ENCODE peak calls at places on chromosomes 5 and 9, in six cellular contexts. Z is ascending aorta, N is activated T-cell treated with anti-CD3 and anti-CD28 coated beads for 24 hours, T is T-helper 1 cell, H is ELR, K is NCI-H460. E is an unnamed sample.

GRCh38 chr9:72557549-72557948 is 36.1 kb downstream of the TMC1 start:
- DNase-seq in Z (no peak), T (no peak), K (peak; percentile 64), N (peak; percentile 48), H (peak; percentile 99), E (peak; percentile 98)

GRCh38 chr5:29089591-29090141 is 2051.3 kb upstream of the CDH9 start:
- DNase-seq in N (no peak), K (no peak), H (no peak), Z (no peak), T (no peak), E (no peak)

GRCh38 chr9:106878943-106879916 is 16.3 kb downstream of the ZNF462 start:
- DNase-seq in T (no peak), H (peak; percentile 80), N (no peak), Z (no peak), K (no peak), E (peak; percentile 70)

GRCh38 chr9:108933231-108933630 is 693 bp downstream of the ELP1 start:
- DNase-seq in Z (no peak), N (no peak), T (no peak), K (no peak), H (peak; percentile 49), E (peak; percentile 30)

GRCh38 chr5:158880514-158881001 is 219.2 kb downstream of the EBF1 start:
- DNase-seq in N (no peak), H (no peak), T (no peak), Z (no peak), K (no peak), E (peak; percentile 15)

GRCh38 chr9:79731483-79731882 is 159.7 kb downstream of the TLE4 start:
- DNase-seq in H (no peak), Z (no peak), K (no peak), T (no peak), N (no peak), E (peak; percentile 33)

GRCh38 chr5:140358738-140359310 is 1.2 kb upstream of the SLC4A9 start:
- DNase-seq in T (no peak), K (peak; percentile 20), H (peak; percentile 78), N (no peak), Z (no peak), E (peak; percentile 46)

GRCh38 chr9:95459218-95459617 is 57.6 kb downstream of the PTCH1 start:
- DNase-seq in N (no peak), K (no peak), H (no peak), Z (no peak), T (no peak), E (no peak)

GRCh38 chr5:148725675-148726074 is 71.3 kb upstream of the HTR4 start:
- DNase-seq in Z (no peak), T (no peak), H (no peak), K (no peak), N (no peak), E (no peak)

GRCh38 chr5:140576776-140577201 is 12.2 kb downstream of the SLC35A4 start:
- DNase-seq in Z (no peak), H (no peak), K (no peak), T (no peak), N (no peak), E (no peak)

GRCh38 chr9:113876806-113877236 is 712 bp downstream of the ZNF618 start:
- DNase-seq in T (no peak), K (no peak), Z (no peak), N (no peak), H (peak; percentile 71), E (no peak)

GRCh38 chr5:129074903-129075302 is 19.6 kb upstream of the ISOC1 start:
- DNase-seq in H (peak; percentile 15), Z (no peak), N (no peak), T (no peak), K (no peak), E (no peak)

GRCh38 chr9:75186767-75187380 is 98.6 kb downstream of the OSTF1 start:
- DNase-seq in N (no peak), Z (no peak), T (no peak), K (peak; percentile 17), H (peak; percentile 47), E (peak; percentile 35)

GRCh38 chr5:64506567-64507321 is 929 bp downstream of the RGS7BP start:
- DNase-seq in N (no peak), K (no peak), Z (no peak), H (no peak), T (no peak), E (no peak)

GRCh38 chr5:21244982-21245381 is 1257.0 kb upstream of the CDH18 start:
- DNase-seq in K (no peak), Z (no peak), H (no peak), T (no peak), N (no peak), E (no peak)

E was measured in M059J.